ENCODE peak calls at places on chromosome 1, in four cellular contexts. U, Q, F and A are unnamed samples.

GRCh38 chr1:151055581-151055980 is 3.8 kb downstream of the CDC42SE1 start:
- DNase-seq in F (no peak), U (no peak), Q (no peak), A (no peak)

GRCh38 chr1:66505671-66506392 is 28.1 kb upstream of the SGIP1 start:
- DNase-seq in Q (no peak), U (no peak), F (no peak), A (no peak)

GRCh38 chr1:218829143-218829542 is 344.5 kb upstream of the LYPLAL1 start:
- DNase-seq in Q (no peak), F (no peak), U (no peak), A (no peak)

GRCh38 chr1:115877511-115877910 is 36.6 kb upstream of the NHLH2 start:
- DNase-seq in U (no peak), F (peak; percentile 23), Q (no peak), A (no peak)

GRCh38 chr1:116529199-116529616 is 41.6 kb downstream of the CD58 start:
- DNase-seq in Q (no peak), F (no peak), U (no peak), A (no peak)

GRCh38 chr1:170162385-170163226 is 16.8 kb downstream of the NTMT2 start:
- DNase-seq in U (peak; percentile 9), F (peak; percentile 11), Q (no peak), A (no peak)

GRCh38 chr1:168288311-168289052 is 7.8 kb downstream of the TBX19 start:
- DNase-seq in U (no peak), F (no peak), Q (no peak), A (no peak)

GRCh38 chr1:160855181-160855981 is 7.3 kb downstream of the CD244 start:
- DNase-seq in Q (no peak), F (no peak), U (no peak), A (no peak)

GRCh38 chr1:51410568-51411460 is 80.5 kb upstream of the TTC39A start:
- DNase-seq in Q (no peak), U (peak; percentile 48), F (no peak), A (no peak)

GRCh38 chr1:191541741-191542140 is 616.5 kb upstream of the RGS18 start:
- DNase-seq in F (no peak), Q (no peak), U (no peak), A (no peak)

GRCh38 chr1:151056149-151056548 is 3.3 kb downstream of the CDC42SE1 start:
- DNase-seq in F (no peak), U (no peak), Q (no peak), A (no peak)

GRCh38 chr1:40668769-40669525 is 3.5 kb upstream of the RIMS3 start:
- DNase-seq in Q (peak; percentile 84), F (peak; percentile 90), U (peak; percentile 44), A (peak; percentile 82)

GRCh38 chr1:153845158-153845557 is 70.0 kb downstream of the SLC27A3 start:
- DNase-seq in F (no peak), Q (no peak), U (no peak), A (no peak)

GRCh38 chr1:198153103-198153502 is 3.7 kb upstream of the NEK7 start:
- DNase-seq in Q (no peak), F (no peak), U (no peak), A (no peak)

GRCh38 chr1:244196890-244197289 is 145.8 kb downstream of the ZBTB18 start:
- DNase-seq in Q (no peak), F (no peak), U (no peak), A (no peak)

GRCh38 chr1:17155257-17155895 is 36.1 kb upstream of the PADI2 start:
- DNase-seq in Q (no peak), U (no peak), F (no peak), A (no peak)

GRCh38 chr1:97920832-97921571 is at the start of gene DPYD:
- DNase-seq in Q (peak; percentile 67), U (peak; percentile 60), F (peak; percentile 87), A (peak; percentile 93)

GRCh38 chr1:97925161-97925560 is 4.3 kb upstream of the DPYD start:
- DNase-seq in Q (no peak), F (no peak), U (no peak), A (no peak)

GRCh38 chr1:97918961-97919360 is 1.9 kb downstream of the DPYD start:
- DNase-seq in Q (no peak), F (no peak), U (no peak), A (no peak)

GRCh38 chr1:97920275-97920831 is 481 bp downstream of the DPYD start:
- DNase-seq in F (no peak), Q (no peak), U (peak; percentile 3), A (peak; percentile 17)

DNA sequence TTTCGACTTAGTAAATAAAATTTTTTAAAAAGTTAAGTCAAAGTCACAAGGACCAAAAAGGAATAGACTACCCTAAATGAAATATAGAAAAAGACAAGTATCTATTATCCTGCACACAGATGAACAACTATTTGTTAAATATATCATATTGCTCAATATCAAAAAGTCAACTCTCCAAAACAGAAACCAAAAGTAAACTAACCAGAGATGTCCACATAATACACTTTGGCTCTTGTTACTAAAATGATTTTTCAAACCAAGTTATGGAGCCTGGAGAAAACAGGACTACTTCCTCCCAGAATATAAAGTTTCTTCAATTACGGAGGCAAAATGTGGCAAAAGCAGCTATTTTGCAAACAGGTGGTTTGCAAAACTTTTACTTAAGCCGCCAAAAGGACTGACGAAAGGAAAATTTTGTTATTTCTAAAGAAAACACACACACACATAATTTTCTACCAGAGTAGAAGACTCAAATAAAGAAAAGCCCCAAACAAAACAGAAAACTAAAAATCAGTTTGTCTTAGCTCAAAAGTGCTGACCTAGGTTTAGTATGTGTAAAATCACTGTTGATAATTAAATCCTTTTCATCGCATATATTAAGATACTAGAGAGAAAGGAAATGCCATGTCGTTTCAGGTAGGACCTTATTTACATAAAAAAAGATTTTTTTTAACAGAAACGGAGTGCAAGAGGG is 1.1 kb downstream of the DPYD start:
- DNase-seq in U (no peak), Q (no peak), F (no peak), A (no peak)
- TF ChIP-seq ELF4 in U (no peak), Q (no peak), F (no peak), A (no peak)

DNA sequence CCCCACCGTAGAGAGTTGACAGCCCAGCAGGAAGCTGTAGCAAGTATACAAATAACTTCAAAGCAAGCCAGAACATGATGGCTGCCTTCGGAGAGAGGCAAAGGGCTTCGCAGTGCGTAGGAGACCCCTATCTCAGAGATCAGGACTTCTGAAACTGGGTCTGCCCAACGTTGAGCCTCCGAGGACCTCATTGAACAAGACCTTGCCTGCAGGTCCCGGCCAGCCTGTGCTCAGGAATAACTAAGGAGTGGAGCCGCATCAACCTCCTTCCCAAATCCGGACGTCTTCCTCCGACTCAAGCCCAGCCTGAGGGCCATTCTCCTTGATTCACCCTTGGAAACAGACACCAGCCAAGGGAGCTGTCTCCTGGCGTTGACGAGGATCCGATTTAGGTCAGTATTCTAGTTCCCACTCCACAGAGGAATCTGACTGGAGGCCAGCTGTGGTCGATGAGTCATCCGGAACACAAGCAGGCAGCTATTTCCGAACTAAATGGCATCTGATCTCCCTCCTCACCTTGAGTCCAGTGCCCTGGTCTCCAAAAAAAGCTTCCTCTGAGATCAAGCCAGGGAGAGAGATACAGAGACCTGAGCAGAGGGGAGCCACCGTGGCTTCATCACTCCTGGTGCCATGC is 166.5 kb upstream of the COA6 start:
- DNase-seq in F (no peak), Q (no peak), U (peak; percentile 14), A (no peak)
- TF ChIP-seq ELF4 in F (no peak), Q (no peak), U (no peak), A (no peak)

GRCh38 chr1:246669659-246670058 is 54.5 kb upstream of the SCCPDH start:
- DNase-seq in F (no peak), U (no peak), Q (no peak), A (no peak)

DNA sequence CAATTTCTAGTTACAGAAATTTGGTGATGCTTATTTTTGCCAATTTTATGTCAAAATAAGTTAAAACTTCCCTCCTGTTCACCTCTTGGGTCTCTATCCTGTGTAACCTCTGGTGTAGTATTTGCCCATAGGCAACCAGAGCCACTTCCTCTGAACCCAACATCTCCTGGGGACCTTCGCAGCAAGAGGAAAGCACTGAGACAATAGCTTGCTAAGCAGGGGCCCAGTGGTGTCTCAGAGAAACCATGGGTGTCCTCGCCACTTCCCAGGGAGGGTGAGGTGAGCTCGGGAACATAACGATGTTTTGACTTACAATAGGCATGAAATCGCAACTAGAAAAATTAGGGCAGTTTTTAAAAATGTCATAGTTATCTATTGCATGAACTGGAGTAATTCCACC is 56.4 kb upstream of the SCCPDH start:
- DNase-seq in U (no peak), Q (no peak), F (no peak), A (no peak)
- TF ChIP-seq ELF4 in U (no peak), Q (no peak), F (no peak), A (no peak)

GRCh38 chr1:91771717-91772116 is 114.2 kb downstream of the TGFBR3 start:
- DNase-seq in U (no peak), Q (no peak), F (no peak), A (no peak)
- TF ChIP-seq ELF4 in U (no peak), Q (no peak), F (no peak), A (no peak)

GRCh38 chr1:174818951-174819350 is 180.8 kb upstream of the CACYBP start:
- DNase-seq in U (no peak), Q (no peak), F (no peak), A (no peak)
- TF ChIP-seq ELF4 in U (no peak), Q (no peak), F (no peak), A (no peak)

DNA sequence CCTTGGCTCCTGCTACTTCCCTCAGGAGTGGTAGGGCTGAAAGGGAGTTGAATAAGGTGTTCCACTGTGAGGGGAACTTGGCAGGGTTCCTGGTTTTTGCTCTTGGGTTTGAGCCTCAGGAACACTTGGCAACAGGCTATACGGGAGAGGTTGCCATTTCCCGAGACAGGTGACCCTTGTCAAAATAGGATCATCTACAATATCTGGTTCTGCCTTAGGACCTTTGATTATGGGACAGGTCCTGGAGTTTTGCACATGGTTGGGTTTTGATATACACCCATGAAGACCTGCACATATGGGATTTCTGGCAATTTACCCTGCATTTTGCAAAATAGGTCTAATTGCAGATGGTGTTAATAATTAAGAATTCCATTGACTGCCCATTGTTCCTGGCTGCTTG is 31.1 kb downstream of the YY1AP1 start:
- DNase-seq in U (no peak), Q (no peak), F (no peak), A (no peak)
- TF ChIP-seq ELF4 in U (no peak), Q (no peak), F (no peak), A (no peak)